ENCODE peak calls at places on chromosomes 4 and X, in four cellular contexts. Q, Y, F and T are unnamed samples.
A peak's percentile ranks its signal among the peaks of the same experiment; 100 is the strongest.

GRCh38 chrX:119759333-119759766 is 962 bp downstream of the SOWAHD start:
- DNase-seq in Y (no peak), F (no peak), Q (no peak), T (no peak)

GRCh38 chr4:73690051-73690744 is 50.2 kb upstream of the CXCL8 start:
- DNase-seq in Y (no peak), Q (no peak), F (no peak), T (no peak)

GRCh38 chr4:24810016-24810415 is 14.6 kb downstream of the SOD3 start:
- DNase-seq in F (no peak), Q (no peak), Y (no peak), T (no peak)

GRCh38 chr4:89998350-89999098 is 103.9 kb downstream of the MMRN1 start:
- DNase-seq in Q (no peak), Y (no peak), F (no peak), T (no peak)

GRCh38 chrX:131729295-131729694 is 185.4 kb downstream of the OR13H1 start:
- DNase-seq in Q (no peak), Y (peak; percentile 74), F (no peak), T (no peak)

GRCh38 chr4:3291969-3292570 is 751 bp upstream of the RGS12 start:
- DNase-seq in Q (no peak), F (peak; percentile 27), Y (peak; percentile 49), T (no peak)

GRCh38 chr4:32163125-32163524 is 1443.0 kb downstream of the PCDH7 start:
- DNase-seq in Y (no peak), Q (no peak), F (no peak), T (no peak)

GRCh38 chr4:80335554-80336358 is at the start of gene CFAP299:
- DNase-seq in Y (peak; percentile 90), F (peak; percentile 42), Q (peak; percentile 49), T (no peak)

GRCh38 chr4:169014581-169014980 is 4.5 kb upstream of the CBR4 start:
- DNase-seq in Y (no peak), F (no peak), Q (no peak), T (no peak)

GRCh38 chrX:16604300-16604699 is 45.7 kb upstream of the S100G start:
- DNase-seq in Y (no peak), F (no peak), Q (no peak), T (no peak)

GRCh38 chr4:3293410-3294391 is 880 bp downstream of the RGS12 start:
- DNase-seq in Q (no peak), F (no peak), Y (peak; percentile 9), T (no peak)